ENCODE peak calls at places on chromosomes 16 and 17, in five cellular contexts. One of them, this sample, is unnamed.

GRCh38 chr16:70157477-70158260 is 15.9 kb upstream of the CLEC18C start:
- DNase-seq in PC-3: no peak
- DNase-seq in HCT116: no peak
- DNase-seq in SK-N-SH: peak
- DNase-seq in neural progenitor cell: no peak
- DNase-seq in this sample: peak

GRCh38 chr17:41529491-41529915 is 1.4 kb upstream of the KRT19 start:
- DNase-seq in SK-N-SH: peak
- DNase-seq in PC-3: no peak
- DNase-seq in neural progenitor cell: no peak
- DNase-seq in HCT116: no peak
- DNase-seq in this sample: no peak

GRCh38 chr17:79851461-79851817 is 12.2 kb upstream of the CBX4 start:
- DNase-seq in SK-N-SH: no peak
- DNase-seq in PC-3: peak
- DNase-seq in neural progenitor cell: no peak
- DNase-seq in HCT116: peak
- DNase-seq in this sample: no peak

GRCh38 chr17:67415291-67415690 is 38.2 kb downstream of the PITPNC1 start:
- DNase-seq in PC-3: no peak
- DNase-seq in SK-N-SH: no peak
- DNase-seq in HCT116: no peak
- DNase-seq in neural progenitor cell: no peak
- DNase-seq in this sample: no peak

GRCh38 chr17:70270554-70270953 is 101.2 kb downstream of the KCNJ2 start:
- DNase-seq in neural progenitor cell: no peak
- DNase-seq in HCT116: no peak
- DNase-seq in PC-3: no peak
- DNase-seq in SK-N-SH: no peak
- DNase-seq in this sample: no peak

GRCh38 chr16:9419161-9419560 is 327.7 kb downstream of the HAPSTR1 start:
- DNase-seq in SK-N-SH: no peak
- DNase-seq in HCT116: no peak
- DNase-seq in neural progenitor cell: no peak
- DNase-seq in PC-3: no peak
- DNase-seq in this sample: no peak

GRCh38 chr17:79413591-79413990 is 197.3 kb downstream of the RBFOX3 start:
- DNase-seq in SK-N-SH: peak
- DNase-seq in PC-3: no peak
- DNase-seq in neural progenitor cell: no peak
- DNase-seq in HCT116: no peak
- DNase-seq in this sample: no peak

GRCh38 chr16:35306915-35307314 is 1847.5 kb downstream of the TP53TG3F start:
- DNase-seq in HCT116: no peak
- DNase-seq in neural progenitor cell: no peak
- DNase-seq in SK-N-SH: no peak
- DNase-seq in PC-3: peak
- DNase-seq in this sample: no peak

GRCh38 chr17:39016193-39017153 is 49.3 kb upstream of the FBXO47 start:
- DNase-seq in PC-3: no peak
- DNase-seq in neural progenitor cell: no peak
- DNase-seq in HCT116: no peak
- DNase-seq in SK-N-SH: no peak
- DNase-seq in this sample: no peak

GRCh38 chr17:66925811-66926500 is 38.6 kb upstream of the CACNG4 start:
- DNase-seq in SK-N-SH: no peak
- DNase-seq in neural progenitor cell: peak
- DNase-seq in HCT116: no peak
- DNase-seq in PC-3: no peak
- DNase-seq in this sample: no peak

GRCh38 chr16:73052441-73053030 is 4.6 kb upstream of the ZFHX3 start:
- DNase-seq in neural progenitor cell: peak
- DNase-seq in PC-3: no peak
- DNase-seq in HCT116: no peak
- DNase-seq in SK-N-SH: no peak
- DNase-seq in this sample: no peak

DNA sequence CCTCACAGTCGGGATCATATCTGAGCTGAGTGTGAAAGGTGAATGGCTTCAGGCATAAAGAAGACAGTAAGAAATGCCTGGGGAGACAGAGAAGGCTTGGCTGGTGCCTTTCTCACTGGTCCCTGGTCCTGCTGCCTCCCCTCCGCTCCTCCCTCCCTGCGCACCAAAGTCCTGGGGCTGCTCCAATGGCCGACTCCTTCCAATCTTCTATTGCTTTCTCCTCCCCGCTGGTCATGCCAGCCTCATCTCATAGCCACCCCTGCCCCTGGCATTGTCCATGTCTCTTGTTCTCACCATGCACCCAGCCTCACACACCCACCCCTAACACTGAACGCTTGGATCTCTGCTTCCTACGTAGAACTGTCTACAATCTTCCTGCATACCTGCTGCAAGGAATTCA is 18.0 kb downstream of the TLE7 start:
- DNase-seq in SK-N-SH: no peak
- DNase-seq in PC-3: no peak
- DNase-seq in HCT116: no peak
- DNase-seq in neural progenitor cell: no peak
- DNase-seq in this sample: no peak
- H2AFZ ChIP-seq in SK-N-SH: no peak
- H2AFZ ChIP-seq in PC-3: no peak
- H2AFZ ChIP-seq in HCT116: no peak
- H2AFZ ChIP-seq in neural progenitor cell: no peak
- H2AFZ ChIP-seq in this sample: no peak

DNA sequence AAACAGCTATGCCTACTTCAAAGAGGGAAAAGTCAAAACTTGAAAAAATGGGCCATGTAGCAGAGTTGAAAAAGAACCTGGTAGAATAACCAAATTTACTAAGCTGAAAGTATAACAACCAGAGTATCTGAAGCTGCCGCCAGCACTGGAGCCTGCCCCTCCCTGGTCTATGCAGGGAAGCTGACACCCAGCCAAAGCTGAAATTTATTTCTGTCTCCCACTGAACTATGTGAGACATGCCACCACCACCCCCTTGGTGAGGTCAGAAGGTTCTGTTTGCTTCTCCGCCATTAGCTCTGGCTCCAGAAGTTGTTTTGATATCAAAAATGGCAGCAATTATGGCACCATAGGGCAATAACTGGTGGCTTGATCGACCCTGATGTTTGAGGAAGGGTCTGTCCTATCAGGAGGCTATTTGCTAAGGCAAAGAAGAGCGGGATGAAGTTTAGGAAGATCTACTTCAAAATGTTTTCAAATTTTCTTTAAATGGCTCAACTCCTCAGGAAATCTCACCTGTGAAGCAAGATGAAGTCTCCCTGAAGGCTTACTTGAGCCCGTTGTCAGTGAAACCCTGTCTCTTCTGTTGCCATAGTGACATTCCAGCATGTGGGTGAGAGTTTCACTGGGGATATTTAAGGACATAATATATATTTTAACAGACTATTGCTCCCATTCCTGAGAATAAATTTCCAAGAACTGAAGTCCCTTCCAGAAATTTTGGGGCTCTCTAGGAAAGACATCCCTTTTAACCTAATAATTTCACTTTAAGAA is 122.0 kb downstream of the COPRS start:
- DNase-seq in SK-N-SH: no peak
- DNase-seq in PC-3: no peak
- DNase-seq in neural progenitor cell: no peak
- DNase-seq in HCT116: no peak
- DNase-seq in this sample: no peak
- H3K27ac ChIP-seq in SK-N-SH: no peak
- H3K27ac ChIP-seq in PC-3: no peak
- H3K27ac ChIP-seq in neural progenitor cell: no peak
- H3K27ac ChIP-seq in HCT116: no peak
- H3K27ac ChIP-seq in this sample: no peak

DNA sequence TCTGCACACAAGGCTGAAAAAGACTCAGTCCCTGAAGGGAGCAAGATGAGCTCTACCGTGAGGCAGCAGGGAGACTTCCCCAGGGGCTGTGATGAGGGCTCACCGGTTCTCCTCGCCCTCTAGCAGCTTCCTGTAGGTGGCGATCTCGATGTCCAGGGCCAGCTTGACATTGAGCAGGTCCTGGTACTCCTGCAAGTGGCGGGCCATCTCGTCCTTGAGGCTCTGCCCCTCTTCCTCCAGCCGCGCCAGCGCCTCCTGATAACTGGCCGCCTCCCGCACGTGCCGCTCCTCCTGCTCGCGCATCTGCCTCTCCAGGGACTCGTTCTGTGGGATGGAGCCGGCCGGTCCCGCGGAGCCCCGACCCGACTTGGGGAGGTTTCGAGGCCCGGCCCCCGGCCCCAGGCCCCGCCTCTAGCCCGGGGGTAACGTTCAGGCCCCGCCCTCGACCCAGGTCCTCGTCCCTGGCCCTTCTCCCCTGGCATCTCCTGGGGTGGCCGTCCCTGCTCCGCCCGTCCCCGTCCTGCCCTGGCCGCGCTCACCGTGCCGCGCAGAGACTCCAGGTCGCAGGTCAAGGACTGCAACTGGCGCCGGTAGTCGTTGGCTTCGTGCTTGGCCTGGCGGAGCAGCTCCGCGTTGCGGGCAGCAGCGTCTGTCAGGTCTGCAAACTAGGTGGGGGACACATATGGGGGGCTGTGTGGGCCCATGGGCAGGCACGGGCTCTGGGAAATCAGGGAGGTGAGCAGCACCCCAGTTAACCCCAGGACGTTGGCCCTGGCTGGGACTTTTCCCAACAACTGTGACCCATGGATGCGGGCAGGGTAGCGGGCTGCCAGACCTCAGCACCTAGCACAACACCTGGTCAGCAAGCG is 3.9 kb downstream of the GFAP start:
- DNase-seq in PC-3: peak
- DNase-seq in HCT116: peak
- DNase-seq in neural progenitor cell: peak
- DNase-seq in SK-N-SH: peak
- DNase-seq in this sample: peak
- TF ChIP-seq EZH2phosphoT487 in PC-3: no peak
- TF ChIP-seq EZH2phosphoT487 in HCT116: no peak
- TF ChIP-seq EZH2phosphoT487 in neural progenitor cell: peak
- TF ChIP-seq EZH2phosphoT487 in SK-N-SH: no peak
- TF ChIP-seq EZH2phosphoT487 in this sample: no peak

DNA sequence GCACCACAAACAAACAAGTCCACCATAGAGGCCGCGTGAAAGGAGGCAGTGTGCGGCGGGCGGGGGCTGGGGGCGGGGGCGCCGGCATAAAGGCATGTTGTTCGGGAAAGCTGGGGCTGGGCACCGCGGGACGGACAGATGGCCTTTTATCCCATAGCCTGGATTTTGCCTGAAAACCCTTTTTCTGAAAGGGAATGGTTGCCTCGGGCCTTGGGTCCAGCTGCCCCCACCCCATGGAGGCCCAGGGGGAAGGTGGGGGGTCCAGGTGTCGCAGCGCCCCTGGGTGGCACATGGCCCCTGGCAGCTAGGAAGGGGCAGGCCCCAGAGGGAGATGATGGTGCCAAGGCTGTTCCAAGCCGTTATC is 25.9 kb downstream of the FA2H start:
- DNase-seq in PC-3: no peak
- DNase-seq in neural progenitor cell: no peak
- DNase-seq in SK-N-SH: no peak
- DNase-seq in HCT116: no peak
- DNase-seq in this sample: no peak
- H2AFZ ChIP-seq in PC-3: no peak
- H2AFZ ChIP-seq in neural progenitor cell: peak
- H2AFZ ChIP-seq in SK-N-SH: no peak
- H2AFZ ChIP-seq in HCT116: no peak
- H2AFZ ChIP-seq in this sample: no peak

DNA sequence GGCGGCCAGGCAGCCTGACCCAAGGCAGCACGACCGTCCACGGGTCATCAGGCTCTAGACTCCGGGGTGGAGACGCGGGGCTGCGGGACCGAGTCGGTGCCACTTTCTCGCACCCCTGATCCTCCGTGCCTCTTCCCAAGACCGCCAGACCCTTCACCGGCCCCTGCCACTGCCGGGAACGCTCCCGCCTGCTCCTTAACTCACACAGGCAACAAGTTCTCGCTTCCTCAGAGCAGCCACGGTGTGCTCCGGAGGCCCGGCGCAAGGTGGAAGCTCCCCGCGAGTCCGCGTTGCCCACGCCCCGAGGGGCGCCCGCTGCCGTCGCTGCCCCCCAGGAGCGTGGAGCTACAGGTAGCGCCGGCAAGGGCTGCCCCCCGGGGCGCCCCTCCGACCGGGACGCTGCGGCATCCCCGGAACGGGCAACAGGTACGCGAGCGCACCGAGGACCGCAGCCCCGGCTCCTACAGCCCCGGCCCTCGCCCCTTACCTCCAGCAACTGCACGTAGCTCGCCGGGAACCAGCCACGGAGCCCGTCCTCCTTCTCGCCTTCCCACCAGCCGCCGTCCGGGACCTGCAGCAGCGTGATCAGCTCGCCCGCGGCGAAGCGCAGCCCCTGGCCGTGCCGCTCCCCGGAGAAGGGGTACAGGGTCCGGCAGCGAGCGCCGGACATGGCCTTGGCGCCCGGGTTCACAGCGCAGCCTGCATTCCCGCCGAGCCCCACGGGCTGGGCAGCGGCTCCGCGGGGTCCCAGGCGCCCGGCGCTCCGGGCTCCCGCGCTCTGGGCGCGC is 491 bp downstream of the GAS7 start:
- DNase-seq in SK-N-SH: peak
- DNase-seq in neural progenitor cell: peak
- DNase-seq in HCT116: no peak
- DNase-seq in PC-3: no peak
- DNase-seq in this sample: peak
- H3K27ac ChIP-seq in SK-N-SH: no peak
- H3K27ac ChIP-seq in neural progenitor cell: no peak
- H3K27ac ChIP-seq in HCT116: no peak
- H3K27ac ChIP-seq in PC-3: no peak
- H3K27ac ChIP-seq in this sample: peak

DNA sequence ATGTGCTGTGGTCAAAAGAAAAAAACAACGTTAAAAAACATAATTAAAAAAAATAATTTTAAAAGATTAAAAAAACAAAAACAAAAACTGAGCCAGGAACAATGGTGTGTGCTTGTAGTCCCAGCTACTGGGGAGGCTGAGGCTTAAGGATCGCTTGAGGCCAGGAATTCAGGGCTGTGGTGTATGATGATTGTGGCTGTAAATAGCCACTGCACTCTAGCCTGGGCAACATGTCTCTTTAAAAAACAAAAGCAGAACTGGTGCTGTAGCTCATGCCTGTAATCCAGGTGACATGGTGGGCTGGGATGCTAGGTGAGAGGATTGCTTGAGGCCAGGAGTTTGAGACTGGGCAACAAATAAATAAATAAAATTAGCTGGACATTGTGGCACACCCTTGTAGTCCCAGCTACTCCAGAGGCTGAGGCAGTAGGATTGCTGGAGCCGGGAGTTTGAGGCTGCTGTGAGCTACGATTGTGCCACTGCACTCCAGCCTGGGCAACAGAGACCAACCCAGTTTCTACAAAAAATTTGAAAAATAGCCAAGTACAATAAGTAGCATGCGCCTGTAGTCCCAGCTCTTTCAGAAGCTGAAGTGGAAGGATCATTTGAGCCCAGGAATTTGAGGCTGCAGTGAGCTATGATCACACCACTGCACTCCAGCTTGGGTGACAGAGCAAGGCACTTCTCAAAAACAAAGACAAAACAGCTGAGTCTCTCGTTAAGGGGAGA is 43.6 kb downstream of the NFATC3 start:
- DNase-seq in neural progenitor cell: no peak
- DNase-seq in HCT116: no peak
- DNase-seq in PC-3: peak
- DNase-seq in SK-N-SH: no peak
- DNase-seq in this sample: no peak
- TF ChIP-seq EZH2phosphoT487 in neural progenitor cell: no peak
- TF ChIP-seq EZH2phosphoT487 in HCT116: no peak
- TF ChIP-seq EZH2phosphoT487 in PC-3: no peak
- TF ChIP-seq EZH2phosphoT487 in SK-N-SH: no peak
- TF ChIP-seq EZH2phosphoT487 in this sample: no peak

This sample was measured in hepatocyte.